ENCODE peak calls at places on chromosomes 5 and 9, in six cellular contexts. X is left ventricle myocardium inferior; A is tibial artery; P is effector memory CD4-positive, alpha-beta T cell; B is trophoblast cell; O is ovary. C is an unnamed sample. For H3K4me1, the result is how much of the 10 kb centered on the place peaks cover.

GRCh38 chr5:52685621-52686370 is 101.9 kb upstream of the ITGA1 start:
- DNase-seq in X (no peak), A (no peak), P (no peak), B (peak), O (no peak), C (no peak)

GRCh38 chr9:136889858-136890257 is 3.5 kb downstream of the TRAF2 start:
- DNase-seq in X (no peak), A (no peak), P (no peak), B (no peak), O (no peak), C (no peak)

GRCh38 chr5:172454355-172455086 is at the start of gene SH3PXD2B:
- DNase-seq in X (peak), A (peak), P (no peak), B (peak), O (peak), C (peak)

GRCh38 chr9:84493284-84493947 is 152.9 kb upstream of the SLC28A3 start:
- DNase-seq in X (no peak), A (no peak), P (no peak), B (no peak), O (no peak), C (no peak)

GRCh38 chr9:12719431-12719830 is 26.2 kb downstream of the TYRP1 start:
- DNase-seq in X (no peak), A (no peak), P (no peak), B (peak), O (no peak), C (no peak)

GRCh38 chr5:38548064-38548759 is 8.2 kb downstream of the LIFR start:
- DNase-seq in X (no peak), A (no peak), P (no peak), B (no peak), O (no peak), C (no peak)

GRCh38 chr5:150407097-150407720 is 5.5 kb downstream of the CD74 start:
- DNase-seq in X (no peak), A (no peak), P (no peak), B (peak), O (no peak), C (no peak)

GRCh38 chr5:79508794-79509193 is 5.1 kb downstream of the HOMER1 start:
- DNase-seq in X (no peak), A (no peak), P (no peak), B (peak), O (no peak), C (no peak)

GRCh38 chr5:100584069-100584468 is 48.9 kb downstream of the FAM174A start:
- DNase-seq in X (no peak), A (no peak), P (no peak), B (no peak), O (no peak), C (no peak)

GRCh38 chr5:150217874-150218692 is 28.2 kb downstream of the SLC6A7 start:
- DNase-seq in X (peak), A (peak), P (peak), B (peak), O (peak), C (peak)

GRCh38 chr5:7805379-7805778 is 45.6 kb downstream of the CFAP90 start:
- DNase-seq in X (no peak), A (no peak), P (no peak), B (peak), O (no peak), C (no peak)

GRCh38 chr5:96567188-96567587 is 95.0 kb upstream of the CAST start:
- DNase-seq in X (no peak), A (no peak), P (no peak), B (no peak), O (no peak), C (no peak)

GRCh38 chr9:132011896-132012295 is 67.8 kb downstream of the MED27 start:
- DNase-seq in X (no peak), A (no peak), P (no peak), B (no peak), O (no peak), C (no peak)

GRCh38 chr5:115417076-115417475 is 120.6 kb upstream of the CCDC112 start:
- DNase-seq in X (no peak), A (no peak), P (no peak), B (no peak), O (no peak), C (no peak)

GRCh38 chr5:35461530-35461929 is 156.1 kb upstream of the SPEF2 start:
- DNase-seq in X (no peak), A (no peak), P (no peak), B (peak), O (no peak), C (no peak)
- H3K4me3 ChIP-seq in X (no peak), A (no peak), P (no peak), B (no peak), O (no peak), C (no peak)

DNA sequence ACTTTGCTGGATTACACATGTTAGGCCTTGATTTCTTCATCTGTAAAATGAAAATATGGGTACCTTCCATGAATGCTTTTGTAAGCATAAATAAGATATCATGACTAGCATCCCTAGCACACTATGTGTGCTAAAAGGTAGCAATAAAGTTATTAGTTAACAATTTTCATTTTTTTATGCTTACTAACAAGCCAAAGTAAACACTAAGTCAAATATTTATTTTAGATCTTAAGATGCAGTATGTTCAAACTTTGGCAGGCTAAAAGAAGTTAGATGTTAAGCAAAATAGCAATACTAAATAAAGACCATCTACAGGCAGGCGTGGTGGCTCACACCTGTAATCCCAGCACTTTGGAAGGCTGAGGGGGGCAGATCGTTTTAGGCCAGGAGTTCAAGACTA is 169.1 kb downstream of the BNC2 start:
- DNase-seq in X (no peak), A (no peak), P (no peak), B (no peak), O (no peak), C (no peak)
- H3K4me1 ChIP-seq in X (under half), A (under half), P (under half), B (under half), O (under half), C (under half)

DNA sequence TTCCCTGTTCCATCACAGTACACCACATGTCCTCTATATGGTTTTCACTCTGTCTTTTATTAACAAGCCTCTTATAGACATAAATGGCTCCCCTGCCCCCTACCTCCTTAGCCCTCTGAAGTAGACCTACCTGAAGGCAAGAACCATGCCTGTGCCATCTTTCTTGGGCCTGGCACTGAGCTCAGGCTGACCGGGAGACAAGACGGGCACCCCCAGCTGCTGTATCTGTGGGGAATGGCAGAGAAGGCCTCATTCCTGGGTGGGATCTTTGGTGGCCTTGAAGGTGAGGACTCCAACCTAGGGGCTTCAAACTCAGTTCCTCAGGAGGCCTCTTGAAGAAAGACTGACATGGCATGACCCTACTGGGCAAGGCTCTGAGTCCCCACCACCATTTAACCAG is 109.9 kb downstream of the GABBR2 start:
- DNase-seq in X (no peak), A (no peak), P (no peak), B (no peak), O (no peak), C (no peak)
- H3K27ac ChIP-seq in X (no peak), A (no peak), P (no peak), B (no peak), O (no peak), C (no peak)

GRCh38 chr9:34635556-34635955 is 2.0 kb downstream of the SIGMAR1 start:
- DNase-seq in X (no peak), A (no peak), P (no peak), B (no peak), O (no peak), C (no peak)
- H3K4me3 ChIP-seq in X (no peak), A (no peak), P (no peak), B (no peak), O (no peak), C (no peak)

DNA sequence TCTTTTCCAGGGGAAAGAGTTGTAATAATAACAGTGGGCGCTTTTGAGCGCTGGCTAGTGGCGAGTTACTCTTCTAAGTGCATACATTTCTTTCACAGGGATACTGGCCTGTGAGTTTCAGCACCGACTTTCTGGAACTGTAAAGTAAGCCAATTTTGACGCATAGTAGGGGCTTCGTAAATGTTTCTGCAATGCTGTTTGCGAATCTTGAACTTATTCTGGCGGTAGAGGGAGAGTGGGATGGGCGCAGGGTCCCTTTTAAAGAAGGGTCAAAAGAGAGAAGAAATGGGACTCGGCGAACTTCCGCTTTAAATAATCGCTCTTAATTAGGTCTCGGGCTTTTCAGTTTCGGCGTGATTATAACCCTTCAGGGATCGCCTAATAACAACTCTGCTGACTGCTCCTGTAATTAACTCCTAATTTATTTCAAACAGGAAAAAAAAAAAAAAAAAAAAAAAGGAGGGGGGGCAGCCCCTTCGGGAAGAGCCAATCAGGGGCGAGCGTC is 351 bp upstream of the MSX2 start:
- DNase-seq in X (no peak), A (no peak), P (no peak), B (no peak), O (no peak), C (no peak)
- H3K4me1 ChIP-seq in X (under half), A (under half), P (under half), B (under half), O (under half), C (under half)

GRCh38 chr9:101448680-101449070 is 13.1 kb upstream of the ALDOB start:
- DNase-seq in X (no peak), A (no peak), P (no peak), B (no peak), O (no peak), C (no peak)
- H3K27ac ChIP-seq in X (peak), A (no peak), P (no peak), B (no peak), O (no peak), C (no peak)

GRCh38 chr9:133161542-133161950 is 2.2 kb downstream of the GBGT1 start:
- DNase-seq in X (no peak), A (no peak), P (no peak), B (no peak), O (no peak), C (no peak)

GRCh38 chr9:133164209-133164590 is 486 bp upstream of the GBGT1 start:
- DNase-seq in X (no peak), A (no peak), P (no peak), B (no peak), O (no peak), C (no peak)

GRCh38 chr9:133166392-133166791 is 2.7 kb upstream of the GBGT1 start:
- DNase-seq in X (no peak), A (no peak), P (no peak), B (no peak), O (peak), C (no peak)

GRCh38 chr9:133162802-133163558 is 734 bp downstream of the GBGT1 start:
- DNase-seq in X (no peak), A (no peak), P (no peak), B (no peak), O (peak), C (no peak)

GRCh38 chr9:133163559-133164208 is at the start of gene GBGT1:
- DNase-seq in X (peak), A (peak), P (no peak), B (peak), O (peak), C (no peak)
- H3K4me3 ChIP-seq in X (peak), A (peak), P (peak), B (peak), O (peak), C (peak)

GRCh38 chr5:56837386-56837785 is 22.0 kb downstream of the MAP3K1 start:
- DNase-seq in X (no peak), A (no peak), P (no peak), B (no peak), O (no peak), C (no peak)
- H3K4me1 ChIP-seq in X (half or more), A (under half), P (half or more), B (under half), O (under half), C (under half)

GRCh38 chr5:2683720-2684119 is 67.8 kb downstream of the IRX2 start:
- DNase-seq in X (no peak), A (no peak), P (no peak), B (no peak), O (no peak), C (no peak)

GRCh38 chr5:2686296-2686695 is 65.2 kb downstream of the IRX2 start:
- DNase-seq in X (no peak), A (no peak), P (no peak), B (no peak), O (no peak), C (no peak)

GRCh38 chr5:2685651-2686050 is 65.8 kb downstream of the IRX2 start:
- DNase-seq in X (no peak), A (no peak), P (no peak), B (peak), O (no peak), C (no peak)

GRCh38 chr5:2686725-2687124 is 64.8 kb downstream of the IRX2 start:
- DNase-seq in X (no peak), A (no peak), P (no peak), B (no peak), O (no peak), C (no peak)

DNA sequence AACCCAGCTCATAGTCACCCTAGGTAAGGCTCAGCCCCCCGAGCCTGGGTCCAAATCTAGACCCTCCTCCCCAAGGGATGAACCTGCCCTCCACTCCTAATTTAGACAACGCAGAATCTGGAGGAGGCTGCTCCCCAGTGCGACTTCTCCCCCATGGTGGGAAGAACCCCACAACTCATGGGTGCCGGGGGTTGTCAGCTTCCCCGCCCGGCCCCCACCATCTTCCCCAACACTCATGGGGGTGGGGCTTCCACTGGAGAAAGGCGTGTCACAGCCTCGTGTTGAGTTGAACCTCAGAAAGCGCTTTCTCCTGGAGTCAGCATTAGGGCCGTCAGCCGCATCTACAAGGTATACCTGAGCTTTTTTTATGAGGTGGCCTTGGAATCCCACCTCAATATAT is 66.9 kb downstream of the IRX2 start:
- DNase-seq in X (no peak), A (no peak), P (no peak), B (no peak), O (no peak), C (no peak)
- H3K27ac ChIP-seq in X (no peak), A (no peak), P (no peak), B (no peak), O (no peak), C (no peak)

GRCh38 chr5:177546262-177546741 is 8.1 kb downstream of the FAM193B start:
- DNase-seq in X (no peak), A (peak), P (no peak), B (peak), O (peak), C (no peak)
- H3K4me3 ChIP-seq in X (no peak), A (no peak), P (no peak), B (no peak), O (no peak), C (no peak)

C was measured in naive thymus-derived CD4-positive, alpha-beta T cell.